ENCODE peak calls at places on chromosomes 2 and 18, in eight cellular contexts. One of them, this sample, is unnamed.

GRCh38 chr18:9519431-9519830 is 44.1 kb downstream of the RALBP1 start:
- DNase-seq in A549: no peak
- DNase-seq in stomach: no peak
- DNase-seq in tibial artery: no peak
- DNase-seq in H9: no peak
- DNase-seq in aorta: no peak
- DNase-seq in BE2C: no peak
- DNase-seq in PC-9: no peak
- DNase-seq in this sample: no peak

GRCh38 chr2:96955694-96956610 is 30.4 kb downstream of the FAM178B start:
- DNase-seq in A549: no peak
- DNase-seq in stomach: no peak
- DNase-seq in tibial artery: no peak
- DNase-seq in H9: no peak
- DNase-seq in aorta: peak; percentile 75
- DNase-seq in BE2C: no peak
- DNase-seq in PC-9: no peak
- DNase-seq in this sample: peak; percentile 12

GRCh38 chr2:195520671-195521155 is 136.3 kb upstream of the SLC39A10 start:
- DNase-seq in A549: peak; percentile 90
- DNase-seq in stomach: no peak
- DNase-seq in tibial artery: no peak
- DNase-seq in H9: no peak
- DNase-seq in aorta: no peak
- DNase-seq in BE2C: peak; percentile 43
- DNase-seq in PC-9: peak; percentile 69
- DNase-seq in this sample: no peak

GRCh38 chr2:128154225-128154624 is 63.2 kb downstream of the UGGT1 start:
- DNase-seq in A549: no peak
- DNase-seq in stomach: no peak
- DNase-seq in tibial artery: no peak
- DNase-seq in H9: no peak
- DNase-seq in aorta: no peak
- DNase-seq in BE2C: peak; percentile 31
- DNase-seq in PC-9: no peak
- DNase-seq in this sample: no peak

GRCh38 chr18:59655661-59656060 is 41.6 kb downstream of the CCBE1 start:
- DNase-seq in A549: no peak
- DNase-seq in stomach: no peak
- DNase-seq in tibial artery: no peak
- DNase-seq in H9: no peak
- DNase-seq in aorta: no peak
- DNase-seq in BE2C: no peak
- DNase-seq in PC-9: no peak
- DNase-seq in this sample: no peak

GRCh38 chr2:221200184-221200839 is 371.8 kb downstream of the EPHA4 start:
- DNase-seq in A549: no peak
- DNase-seq in stomach: no peak
- DNase-seq in tibial artery: no peak
- DNase-seq in H9: no peak
- DNase-seq in aorta: no peak
- DNase-seq in BE2C: no peak
- DNase-seq in PC-9: no peak
- DNase-seq in this sample: no peak

GRCh38 chr2:62195421-62196277 is at the start of gene B3GNT2:
- DNase-seq in A549: peak; percentile 67
- DNase-seq in stomach: peak; percentile 86
- DNase-seq in tibial artery: peak; percentile 66
- DNase-seq in H9: peak; percentile 80
- DNase-seq in aorta: peak; percentile 94
- DNase-seq in BE2C: peak; percentile 78
- DNase-seq in PC-9: peak; percentile 56
- DNase-seq in this sample: peak; percentile 73

GRCh38 chr18:35971661-35972196 is 750 bp upstream of the RMP24 start:
- DNase-seq in A549: no peak
- DNase-seq in stomach: no peak
- DNase-seq in tibial artery: no peak
- DNase-seq in H9: no peak
- DNase-seq in aorta: no peak
- DNase-seq in BE2C: no peak
- DNase-seq in PC-9: no peak
- DNase-seq in this sample: no peak

GRCh38 chr2:109372614-109373013 is 241.2 kb downstream of the SEPTIN10 start:
- DNase-seq in A549: no peak
- DNase-seq in stomach: peak; percentile 17
- DNase-seq in tibial artery: no peak
- DNase-seq in H9: no peak
- DNase-seq in aorta: no peak
- DNase-seq in BE2C: no peak
- DNase-seq in PC-9: no peak
- DNase-seq in this sample: peak; percentile 19

GRCh38 chr2:20052872-20053281 is 1.4 kb upstream of the LAPTM4A start:
- DNase-seq in A549: peak; percentile 81
- DNase-seq in stomach: peak; percentile 56
- DNase-seq in tibial artery: peak; percentile 72
- DNase-seq in H9: no peak
- DNase-seq in aorta: peak; percentile 81
- DNase-seq in BE2C: peak; percentile 40
- DNase-seq in PC-9: peak; percentile 82
- DNase-seq in this sample: peak; percentile 83

GRCh38 chr2:68828887-68829708 is 42.1 kb downstream of the BMP10 start:
- DNase-seq in A549: peak; percentile 84
- DNase-seq in stomach: peak; percentile 94
- DNase-seq in tibial artery: peak; percentile 98
- DNase-seq in H9: peak; percentile 56
- DNase-seq in aorta: peak; percentile 99
- DNase-seq in BE2C: peak; percentile 59
- DNase-seq in PC-9: no peak
- DNase-seq in this sample: peak; percentile 87

GRCh38 chr2:176079851-176080539 is 3.8 kb downstream of the EVX2 start:
- DNase-seq in A549: peak; percentile 82
- DNase-seq in stomach: no peak
- DNase-seq in tibial artery: no peak
- DNase-seq in H9: peak; percentile 90
- DNase-seq in aorta: peak; percentile 83
- DNase-seq in BE2C: peak; percentile 87
- DNase-seq in PC-9: no peak
- DNase-seq in this sample: no peak

GRCh38 chr2:46900381-46900780 is 15.2 kb downstream of the MCFD2 start:
- DNase-seq in A549: no peak
- DNase-seq in stomach: no peak
- DNase-seq in tibial artery: no peak
- DNase-seq in H9: no peak
- DNase-seq in aorta: no peak
- DNase-seq in BE2C: no peak
- DNase-seq in PC-9: no peak
- DNase-seq in this sample: no peak

GRCh38 chr18:33184918-33185317 is 255.6 kb downstream of the CCDC178 start:
- DNase-seq in A549: no peak
- DNase-seq in stomach: no peak
- DNase-seq in tibial artery: no peak
- DNase-seq in H9: no peak
- DNase-seq in aorta: no peak
- DNase-seq in BE2C: no peak
- DNase-seq in PC-9: no peak
- DNase-seq in this sample: no peak

GRCh38 chr2:136327162-136327852 is 209.4 kb upstream of the CXCR4 start:
- DNase-seq in A549: no peak
- DNase-seq in stomach: peak; percentile 27
- DNase-seq in tibial artery: no peak
- DNase-seq in H9: no peak
- DNase-seq in aorta: no peak
- DNase-seq in BE2C: peak; percentile 19
- DNase-seq in PC-9: peak; percentile 40
- DNase-seq in this sample: peak; percentile 44

GRCh38 chr2:95301186-95301585 is 4.0 kb downstream of the KCNIP3 start:
- DNase-seq in A549: no peak
- DNase-seq in stomach: no peak
- DNase-seq in tibial artery: no peak
- DNase-seq in H9: no peak
- DNase-seq in aorta: no peak
- DNase-seq in BE2C: no peak
- DNase-seq in PC-9: no peak
- DNase-seq in this sample: no peak

GRCh38 chr2:173792166-173792565 is 173.0 kb downstream of the SP3 start:
- DNase-seq in A549: no peak
- DNase-seq in stomach: no peak
- DNase-seq in tibial artery: no peak
- DNase-seq in H9: peak; percentile 42
- DNase-seq in aorta: no peak
- DNase-seq in BE2C: no peak
- DNase-seq in PC-9: no peak
- DNase-seq in this sample: no peak

GRCh38 chr2:96819101-96819875 is 3.2 kb downstream of the CNNM3 start:
- DNase-seq in A549: no peak
- DNase-seq in stomach: peak; percentile 89
- DNase-seq in tibial artery: no peak
- DNase-seq in H9: peak; percentile 47
- DNase-seq in aorta: peak; percentile 71
- DNase-seq in BE2C: peak; percentile 55
- DNase-seq in PC-9: no peak
- DNase-seq in this sample: peak; percentile 98

GRCh38 chr2:112721819-112722522 is 1.2 kb downstream of the NT5DC4 start:
- DNase-seq in A549: no peak
- DNase-seq in stomach: no peak
- DNase-seq in tibial artery: no peak
- DNase-seq in H9: no peak
- DNase-seq in aorta: no peak
- DNase-seq in BE2C: no peak
- DNase-seq in PC-9: no peak
- DNase-seq in this sample: no peak

GRCh38 chr2:99488587-99488998 is 1.2 kb downstream of the REV1 start:
- DNase-seq in A549: no peak
- DNase-seq in stomach: no peak
- DNase-seq in tibial artery: no peak
- DNase-seq in H9: no peak
- DNase-seq in aorta: no peak
- DNase-seq in BE2C: no peak
- DNase-seq in PC-9: peak; percentile 49
- DNase-seq in this sample: peak; percentile 77
- H3K4me1 ChIP-seq in A549: peaks cover 21% of the 10 kb centered on the region
- H3K4me1 ChIP-seq in stomach: peaks cover 39% of the 10 kb centered on the region
- H3K4me1 ChIP-seq in tibial artery: peaks cover 29% of the 10 kb centered on the region
- H3K4me1 ChIP-seq in H9: peaks cover 2% of the 10 kb centered on the region
- H3K4me1 ChIP-seq in aorta: no peaks in the 10 kb centered on the region
- H3K4me1 ChIP-seq in BE2C: no peaks in the 10 kb centered on the region
- H3K4me1 ChIP-seq in PC-9: peaks cover 19% of the 10 kb centered on the region
- H3K4me1 ChIP-seq in this sample: peaks cover 9% of the 10 kb centered on the region

DNA sequence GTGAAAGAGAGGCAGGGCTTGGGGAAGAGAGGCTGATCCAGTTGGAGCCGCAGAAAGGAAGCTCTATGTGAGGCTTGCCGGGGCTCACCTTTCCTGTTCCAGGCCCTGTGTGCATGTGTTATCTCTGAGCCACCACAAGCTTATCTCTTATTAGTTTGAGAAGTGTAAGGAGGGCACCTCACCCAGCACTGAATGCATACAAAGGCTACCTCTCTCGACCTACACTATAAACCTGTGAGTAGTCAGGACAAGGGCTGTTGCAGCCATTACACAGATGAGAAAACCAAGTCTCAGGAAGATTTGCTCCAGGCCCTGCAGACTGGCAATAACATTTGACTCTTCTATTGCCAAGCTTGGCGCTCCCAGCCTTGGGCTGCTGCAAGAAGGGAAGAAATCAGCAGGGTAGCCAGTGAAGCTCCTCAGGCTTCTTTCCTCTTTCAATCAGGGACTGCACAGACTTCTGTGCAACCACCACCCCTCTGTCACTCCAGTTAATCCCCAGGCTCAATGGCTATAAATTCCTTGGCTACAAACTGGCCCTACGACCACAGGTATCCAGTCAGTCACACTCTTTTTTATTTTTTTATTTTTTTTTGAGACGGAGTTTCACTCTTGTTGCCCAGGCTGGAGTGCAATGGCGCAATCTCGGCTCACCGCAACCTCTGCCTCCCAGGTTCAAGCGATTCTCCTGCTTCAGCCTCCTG is 73.8 kb downstream of the CLHC1 start:
- DNase-seq in A549: no peak
- DNase-seq in stomach: peak; percentile 69
- DNase-seq in tibial artery: no peak
- DNase-seq in H9: no peak
- DNase-seq in aorta: no peak
- DNase-seq in BE2C: no peak
- DNase-seq in PC-9: peak; percentile 69
- DNase-seq in this sample: peak; percentile 61
- H3K4me1 ChIP-seq in A549: peaks cover 36% of the 10 kb centered on the region
- H3K4me1 ChIP-seq in stomach: peaks cover 79% of the 10 kb centered on the region
- H3K4me1 ChIP-seq in tibial artery: peaks cover 70% of the 10 kb centered on the region
- H3K4me1 ChIP-seq in H9: no peaks in the 10 kb centered on the region
- H3K4me1 ChIP-seq in aorta: peaks cover 12% of the 10 kb centered on the region
- H3K4me1 ChIP-seq in BE2C: peaks cover 7% of the 10 kb centered on the region
- H3K4me1 ChIP-seq in PC-9: peaks cover 87% of the 10 kb centered on the region
- H3K4me1 ChIP-seq in this sample: peaks cover 7% of the 10 kb centered on the region

DNA sequence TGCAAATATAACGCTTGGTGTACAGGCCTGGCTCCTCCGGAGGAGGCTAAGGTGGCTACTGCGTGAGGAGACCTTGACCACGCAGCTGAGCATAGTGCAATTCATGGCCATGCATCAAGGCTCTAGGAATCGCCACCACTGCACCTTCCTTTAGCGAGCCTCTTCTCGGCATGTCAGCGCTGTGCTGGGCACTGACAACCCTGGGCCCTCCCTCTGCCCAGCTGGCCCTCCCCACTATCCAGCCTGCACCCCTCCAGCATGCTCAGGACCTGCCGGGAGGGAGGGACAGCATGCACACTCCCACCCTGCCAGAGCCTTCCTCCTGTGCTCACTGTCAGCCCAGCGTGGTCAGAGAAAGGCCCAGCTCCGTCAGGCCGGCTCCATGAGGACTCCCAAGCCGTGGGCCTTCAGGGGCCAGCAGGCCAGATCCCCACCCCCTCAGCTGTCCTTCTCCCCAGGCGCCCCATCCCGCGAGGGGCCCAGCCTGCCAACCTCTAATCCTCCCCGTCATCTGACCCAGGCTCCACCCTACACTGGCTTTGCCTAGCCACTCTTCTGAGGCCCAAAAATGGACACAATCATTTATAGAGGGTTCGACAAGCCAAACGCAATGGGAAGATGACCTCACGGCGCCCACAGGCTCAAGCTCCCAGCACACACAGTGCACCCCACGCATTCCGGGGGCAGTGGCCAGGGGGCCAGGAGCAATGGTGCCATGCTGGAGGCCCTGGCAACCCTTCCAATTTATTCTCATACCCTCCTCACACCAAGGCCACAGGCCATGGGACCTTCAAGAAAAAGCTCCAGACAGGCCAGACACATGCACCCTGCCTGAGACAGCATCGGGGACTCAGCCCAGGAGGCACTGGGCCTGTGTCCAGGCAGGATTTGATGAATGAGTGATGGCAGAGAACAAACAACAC is 3.5 kb downstream of the BIN1 start:
- DNase-seq in A549: no peak
- DNase-seq in stomach: no peak
- DNase-seq in tibial artery: peak; percentile 16
- DNase-seq in H9: peak; percentile 18
- DNase-seq in aorta: peak; percentile 72
- DNase-seq in BE2C: no peak
- DNase-seq in PC-9: no peak
- DNase-seq in this sample: no peak
- H3K4me1 ChIP-seq in A549: peaks cover 54% of the 10 kb centered on the region
- H3K4me1 ChIP-seq in stomach: peaks cover 79% of the 10 kb centered on the region
- H3K4me1 ChIP-seq in tibial artery: peaks cover 30% of the 10 kb centered on the region
- H3K4me1 ChIP-seq in H9: peaks cover 4% of the 10 kb centered on the region
- H3K4me1 ChIP-seq in aorta: no peaks in the 10 kb centered on the region
- H3K4me1 ChIP-seq in BE2C: peaks cover 5% of the 10 kb centered on the region
- H3K4me1 ChIP-seq in PC-9: peaks cover 68% of the 10 kb centered on the region
- H3K4me1 ChIP-seq in this sample: peaks cover 3% of the 10 kb centered on the region

GRCh38 chr2:224952942-224953657 is 89.2 kb downstream of the DOCK10 start:
- DNase-seq in A549: no peak
- DNase-seq in stomach: no peak
- DNase-seq in tibial artery: no peak
- DNase-seq in H9: no peak
- DNase-seq in aorta: no peak
- DNase-seq in BE2C: no peak
- DNase-seq in PC-9: no peak
- DNase-seq in this sample: peak; percentile 62
- H3K4me1 ChIP-seq in A549: peaks cover 7% of the 10 kb centered on the region
- H3K4me1 ChIP-seq in stomach: no peaks in the 10 kb centered on the region
- H3K4me1 ChIP-seq in tibial artery: peaks cover 20% of the 10 kb centered on the region
- H3K4me1 ChIP-seq in H9: no peaks in the 10 kb centered on the region
- H3K4me1 ChIP-seq in aorta: peaks cover 5% of the 10 kb centered on the region
- H3K4me1 ChIP-seq in BE2C: no peaks in the 10 kb centered on the region
- H3K4me1 ChIP-seq in PC-9: no peaks in the 10 kb centered on the region
- H3K4me1 ChIP-seq in this sample: no peaks in the 10 kb centered on the region

This sample was measured in small intestine.